ENCODE peak calls at places on chromosome 14, in six cellular contexts. One of them, this sample, is unnamed. For H3K4me1, the result is how much of the 10 kb centered on the place peaks cover.

GRCh38 chr14:48250575-48250974 is 575.2 kb upstream of the MDGA2 start:
- DNase-seq in OCI-LY7: no peak
- DNase-seq in astrocyte: no peak
- DNase-seq in CD8-positive, alpha-beta T cell: no peak
- DNase-seq in psoas muscle: no peak
- DNase-seq in CD4-positive, alpha-beta memory T cell: no peak
- DNase-seq in this sample: no peak

GRCh38 chr14:35504260-35504659 is 29.7 kb upstream of the INSM2 start:
- DNase-seq in OCI-LY7: no peak
- DNase-seq in astrocyte: no peak
- DNase-seq in CD8-positive, alpha-beta T cell: no peak
- DNase-seq in psoas muscle: no peak
- DNase-seq in CD4-positive, alpha-beta memory T cell: no peak
- DNase-seq in this sample: no peak

GRCh38 chr14:28294834-28295440 is 471.6 kb upstream of the FOXG1 start:
- DNase-seq in OCI-LY7: no peak
- DNase-seq in astrocyte: peak
- DNase-seq in CD8-positive, alpha-beta T cell: no peak
- DNase-seq in psoas muscle: no peak
- DNase-seq in CD4-positive, alpha-beta memory T cell: no peak
- DNase-seq in this sample: no peak

GRCh38 chr14:59208224-59208814 is 19.9 kb downstream of the DAAM1 start:
- DNase-seq in OCI-LY7: no peak
- DNase-seq in astrocyte: peak
- DNase-seq in CD8-positive, alpha-beta T cell: no peak
- DNase-seq in psoas muscle: no peak
- DNase-seq in CD4-positive, alpha-beta memory T cell: no peak
- DNase-seq in this sample: no peak

GRCh38 chr14:73237219-73237785 is at the start of gene PAPLN:
- DNase-seq in OCI-LY7: no peak
- DNase-seq in astrocyte: no peak
- DNase-seq in CD8-positive, alpha-beta T cell: no peak
- DNase-seq in psoas muscle: peak
- DNase-seq in CD4-positive, alpha-beta memory T cell: no peak
- DNase-seq in this sample: no peak

GRCh38 chr14:86990396-86990795 is 1002.6 kb downstream of the GALC start:
- DNase-seq in OCI-LY7: no peak
- DNase-seq in astrocyte: no peak
- DNase-seq in CD8-positive, alpha-beta T cell: no peak
- DNase-seq in psoas muscle: no peak
- DNase-seq in CD4-positive, alpha-beta memory T cell: no peak
- DNase-seq in this sample: no peak

GRCh38 chr14:67447033-67447381 is 35.0 kb upstream of the PLEK2 start:
- DNase-seq in OCI-LY7: no peak
- DNase-seq in astrocyte: no peak
- DNase-seq in CD8-positive, alpha-beta T cell: no peak
- DNase-seq in psoas muscle: no peak
- DNase-seq in CD4-positive, alpha-beta memory T cell: no peak
- DNase-seq in this sample: no peak

GRCh38 chr14:100467046-100467750 is 120.0 kb downstream of the BEGAIN start:
- DNase-seq in OCI-LY7: no peak
- DNase-seq in astrocyte: no peak
- DNase-seq in CD8-positive, alpha-beta T cell: no peak
- DNase-seq in psoas muscle: no peak
- DNase-seq in CD4-positive, alpha-beta memory T cell: no peak
- DNase-seq in this sample: no peak

GRCh38 chr14:66403183-66403582 is 83.0 kb upstream of the CCDC196 start:
- DNase-seq in OCI-LY7: peak
- DNase-seq in astrocyte: peak
- DNase-seq in CD8-positive, alpha-beta T cell: no peak
- DNase-seq in psoas muscle: no peak
- DNase-seq in CD4-positive, alpha-beta memory T cell: no peak
- DNase-seq in this sample: no peak

GRCh38 chr14:59187802-59188460 is 536 bp upstream of the DAAM1 start:
- DNase-seq in OCI-LY7: peak
- DNase-seq in astrocyte: no peak
- DNase-seq in CD8-positive, alpha-beta T cell: no peak
- DNase-seq in psoas muscle: peak
- DNase-seq in CD4-positive, alpha-beta memory T cell: peak
- DNase-seq in this sample: peak

GRCh38 chr14:62661818-62662217 is 383.4 kb downstream of the KCNH5 start:
- DNase-seq in OCI-LY7: no peak
- DNase-seq in astrocyte: peak
- DNase-seq in CD8-positive, alpha-beta T cell: no peak
- DNase-seq in psoas muscle: no peak
- DNase-seq in CD4-positive, alpha-beta memory T cell: no peak
- DNase-seq in this sample: no peak

GRCh38 chr14:99273025-99273723 is 1.2 kb upstream of the BCL11B start:
- DNase-seq in OCI-LY7: no peak
- DNase-seq in astrocyte: no peak
- DNase-seq in CD8-positive, alpha-beta T cell: no peak
- DNase-seq in psoas muscle: no peak
- DNase-seq in CD4-positive, alpha-beta memory T cell: peak
- DNase-seq in this sample: peak

GRCh38 chr14:94029250-94029649 is 3.1 kb downstream of the OTUB2 start:
- DNase-seq in OCI-LY7: no peak
- DNase-seq in astrocyte: no peak
- DNase-seq in CD8-positive, alpha-beta T cell: no peak
- DNase-seq in psoas muscle: no peak
- DNase-seq in CD4-positive, alpha-beta memory T cell: no peak
- DNase-seq in this sample: no peak

GRCh38 chr14:26926585-26926984 is 328.8 kb upstream of the NOVA1 start:
- DNase-seq in OCI-LY7: no peak
- DNase-seq in astrocyte: no peak
- DNase-seq in CD8-positive, alpha-beta T cell: no peak
- DNase-seq in psoas muscle: no peak
- DNase-seq in CD4-positive, alpha-beta memory T cell: no peak
- DNase-seq in this sample: no peak

GRCh38 chr14:68094158-68094557 is 274.6 kb downstream of the RAD51B start:
- DNase-seq in OCI-LY7: no peak
- DNase-seq in astrocyte: peak
- DNase-seq in CD8-positive, alpha-beta T cell: no peak
- DNase-seq in psoas muscle: no peak
- DNase-seq in CD4-positive, alpha-beta memory T cell: no peak
- DNase-seq in this sample: no peak

GRCh38 chr14:56131004-56131864 is 13.0 kb downstream of the PELI2 start:
- DNase-seq in OCI-LY7: no peak
- DNase-seq in astrocyte: no peak
- DNase-seq in CD8-positive, alpha-beta T cell: no peak
- DNase-seq in psoas muscle: no peak
- DNase-seq in CD4-positive, alpha-beta memory T cell: no peak
- DNase-seq in this sample: no peak

GRCh38 chr14:72638021-72638420 is 255.9 kb downstream of the DPF3 start:
- DNase-seq in OCI-LY7: no peak
- DNase-seq in astrocyte: peak
- DNase-seq in CD8-positive, alpha-beta T cell: no peak
- DNase-seq in psoas muscle: no peak
- DNase-seq in CD4-positive, alpha-beta memory T cell: no peak
- DNase-seq in this sample: no peak

GRCh38 chr14:89383171-89383845 is 33.7 kb downstream of the FOXN3 start:
- DNase-seq in OCI-LY7: peak
- DNase-seq in astrocyte: no peak
- DNase-seq in CD8-positive, alpha-beta T cell: no peak
- DNase-seq in psoas muscle: no peak
- DNase-seq in CD4-positive, alpha-beta memory T cell: no peak
- DNase-seq in this sample: no peak
- H3K4me1 ChIP-seq in OCI-LY7: half or more
- H3K4me1 ChIP-seq in astrocyte: under half
- H3K4me1 ChIP-seq in CD8-positive, alpha-beta T cell: under half
- H3K4me1 ChIP-seq in psoas muscle: under half
- H3K4me1 ChIP-seq in CD4-positive, alpha-beta memory T cell: under half
- H3K4me1 ChIP-seq in this sample: under half

GRCh38 chr14:75717729-75718128 is 56.7 kb downstream of the TTLL5 start:
- DNase-seq in OCI-LY7: no peak
- DNase-seq in astrocyte: no peak
- DNase-seq in CD8-positive, alpha-beta T cell: no peak
- DNase-seq in psoas muscle: no peak
- DNase-seq in CD4-positive, alpha-beta memory T cell: no peak
- DNase-seq in this sample: no peak
- H3K4me3 ChIP-seq in OCI-LY7: no peak
- H3K4me3 ChIP-seq in astrocyte: no peak
- H3K4me3 ChIP-seq in CD8-positive, alpha-beta T cell: no peak
- H3K4me3 ChIP-seq in psoas muscle: no peak
- H3K4me3 ChIP-seq in CD4-positive, alpha-beta memory T cell: no peak
- H3K4me3 ChIP-seq in this sample: no peak

GRCh38 chr14:89339158-89339557 is 77.9 kb downstream of the FOXN3 start:
- DNase-seq in OCI-LY7: no peak
- DNase-seq in astrocyte: no peak
- DNase-seq in CD8-positive, alpha-beta T cell: no peak
- DNase-seq in psoas muscle: no peak
- DNase-seq in CD4-positive, alpha-beta memory T cell: no peak
- DNase-seq in this sample: no peak
- H3K4me1 ChIP-seq in OCI-LY7: half or more
- H3K4me1 ChIP-seq in astrocyte: under half
- H3K4me1 ChIP-seq in CD8-positive, alpha-beta T cell: under half
- H3K4me1 ChIP-seq in psoas muscle: under half
- H3K4me1 ChIP-seq in CD4-positive, alpha-beta memory T cell: under half
- H3K4me1 ChIP-seq in this sample: under half

DNA sequence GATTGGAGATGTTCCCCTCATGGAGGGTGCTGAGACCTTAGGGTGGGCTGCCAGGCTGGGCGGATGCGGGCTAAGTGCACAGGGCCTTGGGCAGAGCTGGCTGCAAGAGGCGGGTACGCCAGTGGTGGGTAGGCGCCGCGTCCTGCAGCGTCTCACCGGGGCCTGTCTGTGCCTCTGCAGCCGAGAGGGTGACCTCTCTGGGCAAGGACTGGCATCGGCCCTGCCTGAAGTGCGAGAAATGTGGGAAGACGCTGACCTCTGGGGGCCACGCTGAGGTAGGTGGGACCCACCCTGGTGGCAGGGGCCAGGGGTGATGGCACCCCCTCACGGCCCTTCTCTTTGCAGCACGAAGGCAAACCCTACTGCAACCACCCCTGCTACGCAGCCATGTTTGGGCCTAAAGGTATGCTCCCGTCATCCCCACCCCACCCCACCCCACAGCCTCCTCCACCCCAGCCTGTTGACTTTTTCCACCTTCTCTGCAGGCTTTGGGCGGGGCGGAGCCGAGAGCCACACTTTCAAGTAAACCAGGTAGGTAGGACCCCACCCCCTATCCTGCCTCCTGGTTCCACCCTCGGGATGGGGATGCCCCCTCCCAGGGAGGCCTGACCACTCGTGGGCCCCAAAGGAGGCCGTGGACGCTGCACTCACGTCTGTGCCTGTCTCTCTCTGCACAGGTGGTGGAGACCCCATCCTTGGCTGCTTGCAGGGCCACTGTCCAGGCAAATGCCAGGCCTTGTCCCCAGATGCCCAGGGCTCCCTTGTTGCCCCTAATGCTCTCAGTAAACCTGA is 1.5 kb downstream of the CRIP1 start:
- DNase-seq in OCI-LY7: no peak
- DNase-seq in astrocyte: no peak
- DNase-seq in CD8-positive, alpha-beta T cell: no peak
- DNase-seq in psoas muscle: peak
- DNase-seq in CD4-positive, alpha-beta memory T cell: peak
- DNase-seq in this sample: peak
- H3K4me3 ChIP-seq in OCI-LY7: peak
- H3K4me3 ChIP-seq in astrocyte: no peak
- H3K4me3 ChIP-seq in CD8-positive, alpha-beta T cell: peak
- H3K4me3 ChIP-seq in psoas muscle: peak
- H3K4me3 ChIP-seq in CD4-positive, alpha-beta memory T cell: peak
- H3K4me3 ChIP-seq in this sample: peak

GRCh38 chr14:53946071-53946403 is 10.6 kb downstream of the BMP4 start:
- DNase-seq in OCI-LY7: no peak
- DNase-seq in astrocyte: no peak
- DNase-seq in CD8-positive, alpha-beta T cell: no peak
- DNase-seq in psoas muscle: no peak
- DNase-seq in CD4-positive, alpha-beta memory T cell: no peak
- DNase-seq in this sample: no peak

GRCh38 chr14:53946404-53947400 is 9.9 kb downstream of the BMP4 start:
- DNase-seq in OCI-LY7: no peak
- DNase-seq in astrocyte: no peak
- DNase-seq in CD8-positive, alpha-beta T cell: no peak
- DNase-seq in psoas muscle: no peak
- DNase-seq in CD4-positive, alpha-beta memory T cell: no peak
- DNase-seq in this sample: no peak

GRCh38 chr14:53949201-53949600 is 7.4 kb downstream of the BMP4 start:
- DNase-seq in OCI-LY7: no peak
- DNase-seq in astrocyte: no peak
- DNase-seq in CD8-positive, alpha-beta T cell: no peak
- DNase-seq in psoas muscle: no peak
- DNase-seq in CD4-positive, alpha-beta memory T cell: no peak
- DNase-seq in this sample: no peak

GRCh38 chr14:53948181-53948884 is 8.3 kb downstream of the BMP4 start:
- DNase-seq in OCI-LY7: no peak
- DNase-seq in astrocyte: no peak
- DNase-seq in CD8-positive, alpha-beta T cell: no peak
- DNase-seq in psoas muscle: no peak
- DNase-seq in CD4-positive, alpha-beta memory T cell: no peak
- DNase-seq in this sample: no peak

GRCh38 chr14:53947452-53948180 is 9.0 kb downstream of the BMP4 start:
- DNase-seq in OCI-LY7: no peak
- DNase-seq in astrocyte: peak
- DNase-seq in CD8-positive, alpha-beta T cell: no peak
- DNase-seq in psoas muscle: no peak
- DNase-seq in CD4-positive, alpha-beta memory T cell: no peak
- DNase-seq in this sample: no peak
- H3K4me1 ChIP-seq in OCI-LY7: under half
- H3K4me1 ChIP-seq in astrocyte: under half
- H3K4me1 ChIP-seq in CD8-positive, alpha-beta T cell: under half
- H3K4me1 ChIP-seq in psoas muscle: under half
- H3K4me1 ChIP-seq in CD4-positive, alpha-beta memory T cell: under half
- H3K4me1 ChIP-seq in this sample: under half

GRCh38 chr14:104985675-104986486 is at the start of gene CLBA1:
- DNase-seq in OCI-LY7: peak
- DNase-seq in astrocyte: peak
- DNase-seq in CD8-positive, alpha-beta T cell: peak
- DNase-seq in psoas muscle: peak
- DNase-seq in CD4-positive, alpha-beta memory T cell: peak
- DNase-seq in this sample: peak
- H3K4me3 ChIP-seq in OCI-LY7: peak
- H3K4me3 ChIP-seq in astrocyte: peak
- H3K4me3 ChIP-seq in CD8-positive, alpha-beta T cell: peak
- H3K4me3 ChIP-seq in psoas muscle: peak
- H3K4me3 ChIP-seq in CD4-positive, alpha-beta memory T cell: peak
- H3K4me3 ChIP-seq in this sample: peak

GRCh38 chr14:50003213-50004021 is 110.5 kb downstream of the ARF6 start:
- DNase-seq in OCI-LY7: peak
- DNase-seq in astrocyte: peak
- DNase-seq in CD8-positive, alpha-beta T cell: peak
- DNase-seq in psoas muscle: peak
- DNase-seq in CD4-positive, alpha-beta memory T cell: peak
- DNase-seq in this sample: peak
- H3K4me1 ChIP-seq in OCI-LY7: half or more
- H3K4me1 ChIP-seq in astrocyte: half or more
- H3K4me1 ChIP-seq in CD8-positive, alpha-beta T cell: half or more
- H3K4me1 ChIP-seq in psoas muscle: under half
- H3K4me1 ChIP-seq in CD4-positive, alpha-beta memory T cell: half or more
- H3K4me1 ChIP-seq in this sample: half or more